ENCODE peak calls at places on chromosomes 4 and X, in eight cellular contexts. M is Caco-2, J is NB4, L is fibroblast of pulmonary artery, H is GM12865, C is GM23338, X is cardiac muscle cell, K is HFF-Myc. R is an unnamed sample.
A peak's percentile ranks its signal among the peaks of the same experiment; 100 is the strongest.

GRCh38 chrX:139156356-139156755 is 374.2 kb upstream of the F9 start:
- DNase-seq in M (no peak), J (no peak), L (no peak), H (no peak), C (no peak), X (no peak), K (no peak), R (no peak)

GRCh38 chr4:99710020-99710419 is 52.4 kb upstream of the C4orf54 start:
- DNase-seq in M (no peak), J (no peak), L (no peak), H (no peak), C (no peak), X (no peak), K (no peak), R (no peak)

GRCh38 chrX:19902110-19902509 is 14.7 kb upstream of the SH3KBP1 start:
- DNase-seq in M (no peak), J (no peak), L (peak; percentile 75), H (no peak), C (no peak), X (peak; percentile 20), K (no peak), R (no peak)

GRCh38 chrX:123422875-123423274 is 238.8 kb downstream of the GRIA3 start:
- DNase-seq in M (no peak), J (peak; percentile 9), L (peak; percentile 51), H (peak; percentile 35), C (peak; percentile 28), X (peak; percentile 32), K (no peak), R (no peak)

GRCh38 chr4:152039085-152039484 is 278.3 kb upstream of the GATB start:
- DNase-seq in M (no peak), J (no peak), L (peak; percentile 39), H (no peak), C (no peak), X (no peak), K (peak; percentile 29), R (no peak)

GRCh38 chrX:1661048-1661921 is 46.4 kb downstream of the ASMT start:
- DNase-seq in M (peak; percentile 57), J (peak; percentile 89), L (no peak), H (peak; percentile 97), C (peak; percentile 96), X (no peak), K (no peak), R (peak; percentile 80)

GRCh38 chr4:23728393-23728792 is 161.5 kb downstream of the PPARGC1A start:
- DNase-seq in M (no peak), J (no peak), L (peak; percentile 82), H (no peak), C (no peak), X (no peak), K (peak; percentile 26), R (no peak)

GRCh38 chrX:153474718-153475117 is 4.3 kb upstream of the HAUS7 start:
- DNase-seq in M (peak; percentile 58), J (peak; percentile 43), L (peak; percentile 61), H (no peak), C (peak; percentile 59), X (no peak), K (no peak), R (peak; percentile 36)

GRCh38 chr4:38179690-38180299 is 219.6 kb downstream of the PTTG2 start:
- DNase-seq in M (peak; percentile 67), J (peak; percentile 80), L (peak; percentile 87), H (peak; percentile 79), C (peak; percentile 82), X (peak; percentile 76), K (peak; percentile 47), R (peak; percentile 57)

GRCh38 chr4:151717271-151717670 is 43.5 kb downstream of the GATB start:
- DNase-seq in M (no peak), J (no peak), L (no peak), H (no peak), C (no peak), X (no peak), K (no peak), R (no peak)

GRCh38 chr4:173424899-173425805 is 26.2 kb upstream of the SCRG1 start:
- DNase-seq in M (no peak), J (no peak), L (peak; percentile 52), H (no peak), C (no peak), X (no peak), K (no peak), R (no peak)

GRCh38 chrX:134174273-134174660 is 62.7 kb upstream of the CCDC160 start:
- DNase-seq in M (no peak), J (no peak), L (no peak), H (no peak), C (peak; percentile 40), X (no peak), K (no peak), R (no peak)

GRCh38 chr4:188030401-188030800 is 34.8 kb downstream of the ZFP42 start:
- DNase-seq in M (no peak), J (no peak), L (no peak), H (no peak), C (no peak), X (no peak), K (no peak), R (no peak)

GRCh38 chr4:31234494-31234893 is 514.3 kb downstream of the PCDH7 start:
- DNase-seq in M (peak; percentile 74), J (no peak), L (no peak), H (peak; percentile 51), C (peak; percentile 35), X (no peak), K (no peak), R (no peak)

GRCh38 chr4:168551945-168552695 is 55.3 kb downstream of the PALLD start:
- DNase-seq in M (no peak), J (peak; percentile 32), L (no peak), H (no peak), C (peak; percentile 70), X (no peak), K (no peak), R (no peak)

GRCh38 chr4:6020633-6021032 is 2.4 kb upstream of the C4orf50 start:
- DNase-seq in M (no peak), J (no peak), L (no peak), H (no peak), C (no peak), X (no peak), K (no peak), R (no peak)

GRCh38 chrX:136437774-136438173 is 50.0 kb upstream of the BRS3 start:
- DNase-seq in M (no peak), J (no peak), L (no peak), H (no peak), C (no peak), X (no peak), K (no peak), R (no peak)

GRCh38 chr4:55396305-55397023 is 707 bp downstream of the TMEM165 start:
- DNase-seq in M (peak; percentile 56), J (peak; percentile 71), L (peak; percentile 59), H (peak; percentile 35), C (peak; percentile 73), X (peak; percentile 77), K (no peak), R (peak; percentile 35)

GRCh38 chrX:54748626-54749025 is 49.4 kb downstream of the ITIH6 start:
- DNase-seq in M (no peak), J (no peak), L (no peak), H (no peak), C (no peak), X (no peak), K (no peak), R (no peak)

GRCh38 chrX:5876984-5877655 is 351.5 kb downstream of the NLGN4X start:
- DNase-seq in M (no peak), J (peak; percentile 42), L (no peak), H (peak; percentile 5), C (peak; percentile 67), X (peak; percentile 75), K (no peak), R (no peak)

GRCh38 chrX:9878141-9878875 is 88.8 kb upstream of the CLDN34 start:
- DNase-seq in M (no peak), J (no peak), L (no peak), H (no peak), C (peak; percentile 17), X (no peak), K (no peak), R (no peak)

DNA sequence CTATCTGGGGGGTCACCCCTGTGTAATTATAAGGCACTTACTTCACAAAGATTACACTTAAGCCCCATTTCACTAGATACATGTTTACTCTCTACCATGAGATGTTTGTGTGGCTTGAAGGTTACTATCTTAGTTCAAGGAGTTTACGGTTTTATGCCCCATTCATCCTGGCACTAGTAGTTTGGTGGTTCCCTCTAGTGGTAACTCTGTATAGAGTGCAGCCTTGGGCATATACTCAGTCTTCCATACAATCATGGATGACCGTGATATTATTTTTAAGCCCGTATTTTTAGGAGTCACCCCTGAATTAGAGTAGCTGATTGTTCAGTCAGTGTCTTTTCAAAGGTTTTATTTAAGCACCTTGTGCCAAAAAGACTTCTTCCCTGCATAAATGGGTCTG is 109.9 kb upstream of the FAM47C start:
- DNase-seq in M (no peak), J (peak; percentile 24), L (peak; percentile 2), H (peak; percentile 0), C (peak; percentile 32), X (peak; percentile 36), K (no peak), R (no peak)
- TF ChIP-seq CTCF in M (peak; percentile 10), J (peak; percentile 64), L (peak; percentile 41), H (peak; percentile 25), C (peak; percentile 68), X (peak; percentile 48), K (no peak), R (no peak)

DNA sequence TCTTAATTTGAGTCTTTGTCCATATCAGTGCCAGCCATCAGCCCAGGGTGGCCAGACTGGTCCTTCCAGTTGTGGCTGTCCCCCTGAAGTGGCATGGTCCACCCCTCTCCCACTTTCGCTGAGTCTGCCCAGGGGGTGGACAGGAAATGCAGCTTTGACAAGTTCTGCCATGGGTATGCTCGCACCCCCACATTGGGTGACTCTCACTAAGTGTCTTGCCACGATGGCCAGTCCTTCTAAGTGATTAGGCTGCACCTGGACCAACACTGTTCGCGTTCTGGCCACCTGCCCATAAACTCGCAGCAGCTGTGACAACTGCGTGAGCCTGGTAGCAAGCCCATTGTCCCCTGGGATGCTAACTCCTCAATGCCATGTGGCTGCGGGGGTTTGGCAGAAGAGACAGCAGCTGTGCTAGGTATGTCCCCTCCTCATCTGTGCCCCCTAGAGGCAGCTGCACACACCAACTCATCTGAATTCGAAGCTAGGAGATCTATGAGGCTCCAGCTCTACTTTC is 10.0 kb upstream of the LNX1 start:
- DNase-seq in M (peak; percentile 46), J (peak; percentile 69), L (peak; percentile 28), H (peak; percentile 70), C (peak; percentile 83), X (peak; percentile 43), K (no peak), R (no peak)
- TF ChIP-seq CTCF in M (peak; percentile 36), J (peak; percentile 64), L (peak; percentile 40), H (peak; percentile 51), C (peak; percentile 77), X (peak; percentile 37), K (peak; percentile 30), R (no peak)

DNA sequence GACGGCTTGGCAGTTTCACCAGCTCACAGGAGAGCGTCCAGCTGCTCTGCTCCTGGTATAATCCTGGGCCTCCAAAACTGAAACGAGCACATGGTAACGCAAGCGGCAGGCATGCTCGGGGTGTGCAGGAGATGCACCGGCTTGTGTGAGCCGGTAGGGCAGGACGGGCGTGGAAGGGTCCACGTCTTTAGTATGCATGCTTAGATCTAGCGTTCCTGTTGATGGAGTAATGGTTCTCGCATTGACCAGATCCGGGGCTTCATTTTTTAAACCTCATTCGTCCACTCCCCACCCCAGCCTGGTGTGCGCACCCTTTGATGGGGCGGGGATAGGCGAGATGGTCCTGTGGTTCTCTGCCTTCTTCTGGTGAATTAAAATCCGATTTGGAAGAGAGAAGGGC is 39.7 kb downstream of the FAM149A start:
- DNase-seq in M (peak; percentile 44), J (no peak), L (peak; percentile 59), H (peak; percentile 26), C (peak; percentile 53), X (peak; percentile 43), K (no peak), R (no peak)
- TF ChIP-seq CTCF in M (no peak), J (no peak), L (peak; percentile 18), H (no peak), C (no peak), X (peak; percentile 18), K (no peak), R (no peak)

GRCh38 chr4:2574863-2575262 is 38.4 kb downstream of the FAM193A start:
- DNase-seq in M (no peak), J (peak; percentile 87), L (no peak), H (no peak), C (no peak), X (no peak), K (no peak), R (no peak)
- TF ChIP-seq CTCF in M (no peak), J (no peak), L (no peak), H (no peak), C (no peak), X (no peak), K (no peak), R (no peak)

R was measured in natural killer cell.